ENCODE peak calls at places on chromosome 6, in five cellular contexts. One of them, this sample, is unnamed.
A peak's percentile ranks its signal among the peaks of the same experiment; 100 is the strongest.

GRCh38 chr6:42746452-42747400 is 823 bp upstream of the TBCC start:
- DNase-seq in SK-N-SH: peak; percentile 95
- DNase-seq in breast epithelium: peak; percentile 80
- DNase-seq in GM12891: peak; percentile 86
- DNase-seq in spleen: peak; percentile 97
- DNase-seq in this sample: peak; percentile 90

GRCh38 chr6:67285770-67286495 is 1349.1 kb upstream of the ADGRB3 start:
- DNase-seq in SK-N-SH: no peak
- DNase-seq in breast epithelium: no peak
- DNase-seq in GM12891: no peak
- DNase-seq in spleen: no peak
- DNase-seq in this sample: no peak

GRCh38 chr6:163732479-163732878 is 318.0 kb downstream of the QKI start:
- DNase-seq in SK-N-SH: no peak
- DNase-seq in breast epithelium: no peak
- DNase-seq in GM12891: no peak
- DNase-seq in spleen: no peak
- DNase-seq in this sample: no peak

GRCh38 chr6:38938741-38939140 is 109.8 kb upstream of the GLP1R start:
- DNase-seq in SK-N-SH: no peak
- DNase-seq in breast epithelium: no peak
- DNase-seq in GM12891: no peak
- DNase-seq in spleen: no peak
- DNase-seq in this sample: no peak

GRCh38 chr6:45163952-45164766 is 164.0 kb upstream of the RUNX2 start:
- DNase-seq in SK-N-SH: no peak
- DNase-seq in breast epithelium: no peak
- DNase-seq in GM12891: no peak
- DNase-seq in spleen: no peak
- DNase-seq in this sample: no peak

GRCh38 chr6:21529431-21529830 is 64.1 kb upstream of the SOX4 start:
- DNase-seq in SK-N-SH: no peak
- DNase-seq in breast epithelium: no peak
- DNase-seq in GM12891: no peak
- DNase-seq in spleen: no peak
- DNase-seq in this sample: no peak

GRCh38 chr6:35640017-35640664 is 48.6 kb downstream of the FKBP5 start:
- DNase-seq in SK-N-SH: no peak
- DNase-seq in breast epithelium: no peak
- DNase-seq in GM12891: no peak
- DNase-seq in spleen: no peak
- DNase-seq in this sample: no peak

GRCh38 chr6:111260570-111261298 is 173.4 kb downstream of the SLC16A10 start:
- DNase-seq in SK-N-SH: no peak
- DNase-seq in breast epithelium: no peak
- DNase-seq in GM12891: no peak
- DNase-seq in spleen: no peak
- DNase-seq in this sample: no peak

GRCh38 chr6:89400912-89401399 is 11.1 kb downstream of the RRAGD start:
- DNase-seq in SK-N-SH: no peak
- DNase-seq in breast epithelium: no peak
- DNase-seq in GM12891: no peak
- DNase-seq in spleen: no peak
- DNase-seq in this sample: no peak

GRCh38 chr6:162491637-162492036 is 235.9 kb downstream of the PRKN start:
- DNase-seq in SK-N-SH: no peak
- DNase-seq in breast epithelium: no peak
- DNase-seq in GM12891: no peak
- DNase-seq in spleen: no peak
- DNase-seq in this sample: no peak

GRCh38 chr6:75493400-75494064 is at the start of gene FILIP1:
- DNase-seq in SK-N-SH: no peak
- DNase-seq in breast epithelium: no peak
- DNase-seq in GM12891: no peak
- DNase-seq in spleen: no peak
- DNase-seq in this sample: no peak
- TF ChIP-seq POLR2AphosphoS5 in SK-N-SH: no peak
- TF ChIP-seq POLR2AphosphoS5 in breast epithelium: no peak
- TF ChIP-seq POLR2AphosphoS5 in GM12891: no peak
- TF ChIP-seq POLR2AphosphoS5 in spleen: no peak
- TF ChIP-seq POLR2AphosphoS5 in this sample: no peak

DNA sequence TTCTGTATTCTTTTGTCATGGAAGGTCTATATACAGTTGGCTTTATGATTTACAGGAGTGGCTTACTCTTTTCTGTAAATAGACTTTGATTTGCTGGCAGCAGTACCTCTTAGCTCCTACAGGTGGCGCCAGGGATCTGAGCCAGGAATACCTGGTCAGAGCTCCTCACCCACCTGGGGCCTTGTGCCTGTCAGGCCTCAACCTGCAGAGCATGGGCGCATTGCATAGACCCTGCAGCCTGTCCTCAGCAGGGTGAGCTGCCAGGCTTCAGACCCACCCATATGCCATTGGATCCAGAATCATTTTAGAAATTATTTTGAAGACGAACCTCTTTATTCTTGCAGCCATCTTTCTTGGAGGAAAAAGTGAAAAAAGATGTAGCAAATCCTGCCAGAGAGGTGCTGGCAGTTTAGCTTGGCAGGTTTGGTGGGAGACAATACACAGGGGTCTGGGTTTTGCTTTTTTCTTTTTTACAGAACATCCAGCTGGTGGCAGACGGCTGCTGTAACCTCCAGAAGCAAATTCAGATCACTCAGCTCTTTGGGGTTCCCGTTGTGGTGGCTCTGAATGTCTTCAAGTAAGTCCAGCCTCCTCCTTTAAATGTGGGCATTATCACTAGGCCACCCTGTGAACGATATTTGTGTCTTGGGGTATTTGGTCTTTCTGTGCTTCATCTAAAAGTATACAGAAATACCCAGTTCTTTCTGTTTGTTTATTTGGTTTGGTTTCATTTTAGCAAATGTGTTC is 149.1 kb downstream of the MTHFD1L start:
- DNase-seq in SK-N-SH: peak; percentile 73
- DNase-seq in breast epithelium: peak; percentile 32
- DNase-seq in GM12891: peak; percentile 29
- DNase-seq in spleen: peak; percentile 86
- DNase-seq in this sample: peak; percentile 27
- TF ChIP-seq POLR2AphosphoS5 in SK-N-SH: no peak
- TF ChIP-seq POLR2AphosphoS5 in breast epithelium: no peak
- TF ChIP-seq POLR2AphosphoS5 in GM12891: no peak
- TF ChIP-seq POLR2AphosphoS5 in spleen: peak; percentile 25
- TF ChIP-seq POLR2AphosphoS5 in this sample: no peak

DNA sequence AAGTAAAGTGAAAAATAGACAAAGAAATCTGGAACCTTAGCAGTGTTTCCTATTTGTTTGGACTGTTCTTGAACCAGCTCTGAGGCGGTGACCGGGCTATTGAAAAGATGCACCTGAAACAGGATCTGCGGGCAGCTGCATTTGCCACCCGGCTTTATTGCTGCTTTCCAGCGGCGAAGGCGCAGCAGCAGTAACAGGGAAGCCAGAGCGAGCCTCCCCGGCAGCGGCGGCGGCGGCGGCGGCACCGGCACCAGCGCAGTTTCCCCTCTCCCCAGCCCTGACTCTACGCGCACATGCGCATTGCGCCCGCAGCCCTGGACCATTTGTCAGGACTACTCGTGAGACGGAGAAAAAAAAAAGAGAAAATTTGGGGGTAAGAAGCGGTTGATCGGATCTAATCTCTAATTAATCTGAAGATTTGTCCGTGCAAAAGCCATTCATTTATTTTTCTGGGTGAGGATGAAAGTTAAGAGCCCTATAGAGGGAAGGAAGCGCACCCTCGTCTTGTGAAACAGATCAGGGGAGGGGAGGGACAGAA is at the start of gene L3MBTL3:
- DNase-seq in SK-N-SH: peak; percentile 86
- DNase-seq in breast epithelium: peak; percentile 71
- DNase-seq in GM12891: peak; percentile 67
- DNase-seq in spleen: peak; percentile 98
- DNase-seq in this sample: peak; percentile 61
- TF ChIP-seq POLR2AphosphoS5 in SK-N-SH: peak; percentile 21
- TF ChIP-seq POLR2AphosphoS5 in breast epithelium: no peak
- TF ChIP-seq POLR2AphosphoS5 in GM12891: no peak
- TF ChIP-seq POLR2AphosphoS5 in spleen: peak; percentile 84
- TF ChIP-seq POLR2AphosphoS5 in this sample: no peak

GRCh38 chr6:17881085-17881883 is 106.2 kb downstream of the KIF13A start:
- DNase-seq in SK-N-SH: no peak
- DNase-seq in breast epithelium: no peak
- DNase-seq in GM12891: no peak
- DNase-seq in spleen: peak; percentile 85
- DNase-seq in this sample: no peak
- TF ChIP-seq POLR2AphosphoS5 in SK-N-SH: no peak
- TF ChIP-seq POLR2AphosphoS5 in breast epithelium: no peak
- TF ChIP-seq POLR2AphosphoS5 in GM12891: no peak
- TF ChIP-seq POLR2AphosphoS5 in spleen: no peak
- TF ChIP-seq POLR2AphosphoS5 in this sample: no peak

GRCh38 chr6:149846321-149846720 is 17.8 kb downstream of the LRP11 start:
- DNase-seq in SK-N-SH: no peak
- DNase-seq in breast epithelium: peak; percentile 75
- DNase-seq in GM12891: no peak
- DNase-seq in spleen: no peak
- DNase-seq in this sample: no peak
- TF ChIP-seq POLR2AphosphoS5 in SK-N-SH: no peak
- TF ChIP-seq POLR2AphosphoS5 in breast epithelium: no peak
- TF ChIP-seq POLR2AphosphoS5 in GM12891: no peak
- TF ChIP-seq POLR2AphosphoS5 in spleen: no peak
- TF ChIP-seq POLR2AphosphoS5 in this sample: no peak

This sample was measured in GM12892.